ENCODE peak calls at places on chromosomes 1 and 21, in six cellular contexts. A is pancreas; G is choroid plexus epithelial cell; D is adrenal gland; W is dorsolateral prefrontal cortex; R is CD8-positive, alpha-beta T cell. H is an unnamed sample.

GRCh38 chr1:27007909-27008582 is 4.6 kb downstream of the TENT5B start:
- DNase-seq in A (peak; percentile 59), G (no peak), D (no peak), W (no peak), R (no peak), H (no peak)

GRCh38 chr1:88610687-88611086 is 73.4 kb upstream of the PKN2 start:
- DNase-seq in A (no peak), G (peak; percentile 12), D (no peak), W (no peak), R (no peak), H (no peak)

GRCh38 chr1:36528361-36529349 is 45.9 kb upstream of the CSF3R start:
- DNase-seq in A (no peak), G (peak; percentile 10), D (no peak), W (no peak), R (no peak), H (no peak)

GRCh38 chr1:107750364-107750959 is 214.5 kb downstream of the VAV3 start:
- DNase-seq in A (peak; percentile 20), G (peak; percentile 77), D (peak; percentile 65), W (peak; percentile 30), R (no peak), H (peak; percentile 73)

GRCh38 chr1:154342836-154343472 is 17.6 kb downstream of the ATP8B2 start:
- DNase-seq in A (no peak), G (no peak), D (no peak), W (no peak), R (peak; percentile 86), H (no peak)

GRCh38 chr21:45011911-45012660 is 62.3 kb upstream of the ADARB1 start:
- DNase-seq in A (peak; percentile 12), G (peak; percentile 87), D (no peak), W (no peak), R (no peak), H (peak; percentile 83)

GRCh38 chr1:34057347-34057746 is 107.7 kb downstream of the CSMD2 start:
- DNase-seq in A (no peak), G (no peak), D (no peak), W (no peak), R (no peak), H (no peak)

GRCh38 chr1:154847891-154848290 is 22.2 kb downstream of the KCNN3 start:
- DNase-seq in A (peak; percentile 56), G (no peak), D (no peak), W (peak; percentile 83), R (no peak), H (no peak)

GRCh38 chr1:56967900-56968832 is 2.4 kb upstream of the C8B start:
- DNase-seq in A (peak; percentile 66), G (peak; percentile 23), D (no peak), W (no peak), R (no peak), H (peak; percentile 43)

GRCh38 chr1:232667094-232667780 is 37.3 kb upstream of the SIPA1L2 start:
- DNase-seq in A (no peak), G (no peak), D (no peak), W (no peak), R (no peak), H (no peak)

GRCh38 chr1:118275716-118276115 is 90.7 kb upstream of the SPAG17 start:
- DNase-seq in A (no peak), G (no peak), D (no peak), W (no peak), R (no peak), H (no peak)

GRCh38 chr1:12601690-12602632 is 16.0 kb downstream of the DHRS3 start:
- DNase-seq in A (no peak), G (peak; percentile 74), D (peak; percentile 71), W (no peak), R (no peak), H (peak; percentile 98)

GRCh38 chr1:109821221-109821669 is 57.5 kb upstream of the EPS8L3 start:
- DNase-seq in A (no peak), G (peak; percentile 91), D (peak; percentile 94), W (no peak), R (no peak), H (peak; percentile 99)

GRCh38 chr1:2607681-2608041 is 21.1 kb downstream of the PRXL2B start:
- DNase-seq in A (no peak), G (peak; percentile 5), D (no peak), W (no peak), R (no peak), H (no peak)

GRCh38 chr21:17436626-17437111 is 76.2 kb upstream of the CXADR start:
- DNase-seq in A (no peak), G (peak; percentile 29), D (no peak), W (no peak), R (no peak), H (no peak)

GRCh38 chr1:33099290-33100118 is 18.6 kb downstream of the AZIN2 start:
- DNase-seq in A (no peak), G (peak; percentile 100), D (no peak), W (no peak), R (peak; percentile 70), H (peak; percentile 100)

GRCh38 chr1:60984066-60984799 is 98.1 kb upstream of the NFIA start:
- DNase-seq in A (no peak), G (peak; percentile 70), D (peak; percentile 13), W (no peak), R (no peak), H (peak; percentile 74)

GRCh38 chr1:110668523-110668922 is 6.2 kb downstream of the KCNA3 start:
- DNase-seq in A (no peak), G (no peak), D (no peak), W (no peak), R (no peak), H (no peak)

GRCh38 chr1:228213917-228214808 is 6.3 kb downstream of the OBSCN start:
- DNase-seq in A (no peak), G (no peak), D (no peak), W (no peak), R (no peak), H (no peak)

GRCh38 chr1:82330330-82330729 is 529.6 kb downstream of the ADGRL2 start:
- DNase-seq in A (no peak), G (no peak), D (no peak), W (no peak), R (no peak), H (no peak)

GRCh38 chr1:229094476-229095311 is 176.2 kb upstream of the RAB4A start:
- DNase-seq in A (no peak), G (peak; percentile 51), D (no peak), W (no peak), R (no peak), H (peak; percentile 53)

GRCh38 chr1:98452162-98452561 is 209.4 kb upstream of the SNX7 start:
- DNase-seq in A (no peak), G (no peak), D (no peak), W (no peak), R (no peak), H (no peak)

GRCh38 chr1:183038333-183038876 is 15.2 kb downstream of the LAMC1 start:
- DNase-seq in A (no peak), G (no peak), D (no peak), W (no peak), R (no peak), H (no peak)

GRCh38 chr1:17301767-17302166 is 6.2 kb upstream of the PADI4 start:
- DNase-seq in A (no peak), G (no peak), D (no peak), W (no peak), R (no peak), H (no peak)

GRCh38 chr1:67793562-67793961 is 39.7 kb downstream of the GNG12 start:
- DNase-seq in A (no peak), G (peak; percentile 85), D (no peak), W (no peak), R (no peak), H (peak; percentile 49)

GRCh38 chr1:185670187-185670627 is 64.0 kb upstream of the HMCN1 start:
- DNase-seq in A (no peak), G (peak; percentile 70), D (peak; percentile 68), W (no peak), R (peak; percentile 65), H (peak; percentile 46)

GRCh38 chr1:77060000-77060399 is 159.2 kb downstream of the PIGK start:
- DNase-seq in A (no peak), G (no peak), D (no peak), W (no peak), R (no peak), H (no peak)

GRCh38 chr1:14112613-14113012 is 412.6 kb downstream of the PRDM2 start:
- DNase-seq in A (no peak), G (no peak), D (no peak), W (no peak), R (no peak), H (no peak)

GRCh38 chr1:14113271-14113670 is 413.3 kb downstream of the PRDM2 start:
- DNase-seq in A (no peak), G (no peak), D (no peak), W (no peak), R (no peak), H (peak; percentile 18)

GRCh38 chr1:14109276-14109635 is 409.3 kb downstream of the PRDM2 start:
- DNase-seq in A (no peak), G (no peak), D (no peak), W (no peak), R (no peak), H (no peak)

GRCh38 chr1:14110040-14110439 is 410.1 kb downstream of the PRDM2 start:
- DNase-seq in A (no peak), G (no peak), D (no peak), W (no peak), R (no peak), H (no peak)

GRCh38 chr1:14111121-14111520 is 411.1 kb downstream of the PRDM2 start:
- DNase-seq in A (no peak), G (no peak), D (no peak), W (no peak), R (no peak), H (no peak)
- TF ChIP-seq CTCF in A (no peak), G (no peak), D (no peak), W (no peak), R (no peak), H (no peak)

GRCh38 chr1:115781343-115781742 is 12.8 kb upstream of the CASQ2 start:
- DNase-seq in A (no peak), G (peak; percentile 58), D (no peak), W (no peak), R (no peak), H (peak; percentile 95)
- H3K4me3 ChIP-seq in A (no peak overlapping the region), G (no peak overlapping the region), D (no peak overlapping the region), W (no peak overlapping the region), R (no peak overlapping the region), H (no peak overlapping the region)

GRCh38 chr1:202498542-202498941 is 150.0 kb downstream of the PPP1R12B start:
- DNase-seq in A (no peak), G (peak; percentile 18), D (no peak), W (no peak), R (no peak), H (no peak)

GRCh38 chr1:202505356-202505755 is 156.9 kb downstream of the PPP1R12B start:
- DNase-seq in A (no peak), G (peak; percentile 92), D (peak; percentile 3), W (no peak), R (no peak), H (peak; percentile 63)

DNA sequence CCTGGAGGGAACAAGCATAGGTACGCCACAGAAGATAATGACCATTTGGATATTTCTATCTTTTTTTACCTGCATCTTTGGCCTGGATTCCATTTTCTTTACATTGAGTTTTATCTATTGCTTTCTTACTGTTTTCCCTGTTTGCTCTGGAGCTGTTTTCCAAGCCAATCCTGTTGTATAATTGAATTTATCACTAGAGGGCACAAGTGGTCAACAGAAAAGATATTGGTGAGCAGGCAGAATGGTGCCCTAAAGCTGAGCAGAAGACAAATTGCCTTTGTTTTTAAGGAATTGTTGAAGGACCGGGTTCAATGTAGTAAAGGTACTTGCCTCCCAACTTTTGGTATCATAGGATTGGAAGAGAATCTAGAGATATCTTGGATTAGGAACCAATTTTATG is 152.8 kb downstream of the PPP1R12B start:
- DNase-seq in A (no peak), G (peak; percentile 71), D (no peak), W (no peak), R (no peak), H (peak; percentile 52)
- TF ChIP-seq CTCF in A (no peak), G (peak; percentile 60), D (peak; percentile 71), W (peak; percentile 77), R (no peak), H (peak; percentile 48)

GRCh38 chr1:156691665-156692408 is 13.5 kb downstream of the CRABP2 start:
- DNase-seq in A (no peak), G (peak; percentile 28), D (no peak), W (no peak), R (no peak), H (peak; percentile 55)
- H3K4me3 ChIP-seq in A (no peak overlapping the region), G (no peak overlapping the region), D (no peak overlapping the region), W (no peak overlapping the region), R (no peak overlapping the region), H (no peak overlapping the region)

H was measured in fibroblast of mammary gland.